ENCODE peak calls at places on chromosomes 6 and 20, in nine cellular contexts. C is AG10803, J is lower leg skin, L is GM12865, B is right atrium auricular region, P is fibroblast of the aortic adventitia, T is left lung, Q is cardiac fibroblast, S is right lobe of liver. U is an unnamed sample.

GRCh38 chr6:167350731-167351655 is 26.1 kb downstream of the TTLL2 start:
- DNase-seq in C (peak), J (peak), L (peak), B (peak), P (peak), T (peak), Q (peak), S (peak), U (peak)

GRCh38 chr20:32452776-32453466 is 94.8 kb downstream of the ASXL1 start:
- DNase-seq in C (no peak), J (no peak), L (no peak), B (no peak), P (no peak), T (no peak), Q (no peak), S (no peak), U (no peak)

GRCh38 chr6:91447530-91447929 is 860.7 kb upstream of the MAP3K7 start:
- DNase-seq in C (no peak), J (no peak), L (peak), B (no peak), P (no peak), T (no peak), Q (no peak), S (no peak), U (no peak)

GRCh38 chr6:53513056-53513455 is 31.8 kb downstream of the GCLC start:
- DNase-seq in C (no peak), J (no peak), L (no peak), B (no peak), P (no peak), T (no peak), Q (no peak), S (no peak), U (no peak)

GRCh38 chr6:148577687-148578488 is 168.9 kb upstream of the UST start:
- DNase-seq in C (peak), J (peak), L (peak), B (peak), P (peak), T (peak), Q (peak), S (peak), U (peak)

GRCh38 chr6:71134929-71135642 is 153.5 kb upstream of the OGFRL1 start:
- DNase-seq in C (no peak), J (no peak), L (no peak), B (no peak), P (no peak), T (no peak), Q (no peak), S (no peak), U (no peak)

GRCh38 chr6:154538664-154539235 is 28.3 kb upstream of the CNKSR3 start:
- DNase-seq in C (no peak), J (no peak), L (no peak), B (no peak), P (no peak), T (no peak), Q (no peak), S (no peak), U (no peak)

GRCh38 chr20:4041748-4042411 is 26.5 kb upstream of the RNF24 start:
- DNase-seq in C (peak), J (peak), L (no peak), B (no peak), P (peak), T (peak), Q (peak), S (peak), U (no peak)

GRCh38 chr6:140320799-140321099 is 946.3 kb upstream of the CITED2 start:
- DNase-seq in C (no peak), J (no peak), L (no peak), B (no peak), P (peak), T (no peak), Q (no peak), S (no peak), U (no peak)

GRCh38 chr6:26392932-26393636 is 9.0 kb upstream of the BTN3A1 start:
- DNase-seq in C (no peak), J (no peak), L (no peak), B (no peak), P (no peak), T (no peak), Q (peak), S (no peak), U (no peak)

GRCh38 chr6:62400521-62401259 is 114.7 kb upstream of the KHDRBS2 start:
- DNase-seq in C (no peak), J (no peak), L (no peak), B (no peak), P (no peak), T (no peak), Q (no peak), S (no peak), U (no peak)

GRCh38 chr20:63430891-63431290 is 41.6 kb downstream of the KCNQ2 start:
- DNase-seq in C (no peak), J (no peak), L (no peak), B (no peak), P (no peak), T (no peak), Q (no peak), S (no peak), U (no peak)
- H3K4me3 ChIP-seq in C (no peak), J (no peak), L (no peak), B (no peak), P (no peak), T (no peak), Q (no peak), S (no peak), U (no peak)

DNA sequence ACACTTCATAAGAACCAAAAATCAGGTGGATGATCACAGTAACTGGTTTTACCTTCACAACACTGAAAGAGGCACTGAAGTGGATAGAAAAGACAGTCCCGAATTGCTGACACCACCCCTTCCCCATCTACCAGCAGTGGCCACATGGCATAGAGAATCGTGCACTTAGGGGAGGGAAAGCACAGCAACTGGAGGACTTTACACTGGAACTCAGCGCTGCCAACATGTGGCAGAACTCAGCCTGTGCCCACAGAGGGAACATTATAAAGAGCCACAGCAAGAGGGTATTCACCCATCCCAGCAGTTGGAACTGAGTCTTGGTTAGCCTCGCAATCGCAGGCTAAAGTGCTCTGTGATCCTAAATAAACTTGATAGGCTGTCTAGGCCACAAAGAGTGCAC is 6.5 kb upstream of the KIAA1586 start:
- DNase-seq in C (no peak), J (no peak), L (peak), B (no peak), P (no peak), T (no peak), Q (no peak), S (no peak), U (no peak)
- TF ChIP-seq CTCF in C (no peak), J (no peak), L (no peak), B (no peak), P (no peak), T (no peak), Q (peak), S (no peak), U (peak)

GRCh38 chr6:84599991-84600390 is 164.4 kb downstream of the TBX18 start:
- DNase-seq in C (no peak), J (no peak), L (no peak), B (no peak), P (no peak), T (no peak), Q (no peak), S (no peak), U (no peak)
- H3K4me3 ChIP-seq in C (no peak), J (no peak), L (no peak), B (no peak), P (no peak), T (no peak), Q (no peak), S (no peak), U (no peak)

DNA sequence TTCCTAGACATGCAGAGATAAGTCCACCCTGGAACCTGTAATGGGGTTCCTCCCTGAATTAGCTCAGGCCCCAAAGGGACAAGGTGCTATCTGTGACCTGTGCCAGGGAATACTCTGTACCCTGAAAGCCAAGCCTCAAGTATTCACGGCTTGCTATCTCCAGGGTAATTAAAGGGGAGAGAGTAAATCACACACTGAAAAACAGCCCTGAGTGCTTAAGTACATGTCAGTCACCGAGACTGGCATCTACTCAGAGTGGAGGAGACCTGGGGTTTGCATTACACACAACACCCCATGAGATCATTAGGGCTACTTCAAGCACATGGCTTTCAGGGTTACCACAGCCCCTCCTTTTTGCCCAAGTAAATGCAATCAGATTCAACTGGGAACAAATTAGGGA is 188.1 kb downstream of the CD83 start:
- DNase-seq in C (no peak), J (no peak), L (no peak), B (no peak), P (no peak), T (no peak), Q (no peak), S (no peak), U (no peak)
- TF ChIP-seq CTCF in C (no peak), J (no peak), L (no peak), B (no peak), P (no peak), T (no peak), Q (no peak), S (no peak), U (no peak)

GRCh38 chr6:38508894-38509293 is 130.8 kb downstream of the BTBD9 start:
- DNase-seq in C (peak), J (no peak), L (no peak), B (no peak), P (peak), T (no peak), Q (peak), S (no peak), U (no peak)
- H3K4me3 ChIP-seq in C (no peak), J (no peak), L (no peak), B (no peak), P (no peak), T (no peak), Q (no peak), S (no peak), U (no peak)

GRCh38 chr6:37702314-37702713 is 4.6 kb upstream of the MDGA1 start:
- DNase-seq in C (no peak), J (no peak), L (no peak), B (no peak), P (no peak), T (no peak), Q (no peak), S (no peak), U (no peak)
- TF ChIP-seq CTCF in C (no peak), J (no peak), L (peak), B (no peak), P (no peak), T (no peak), Q (peak), S (no peak), U (peak)

DNA sequence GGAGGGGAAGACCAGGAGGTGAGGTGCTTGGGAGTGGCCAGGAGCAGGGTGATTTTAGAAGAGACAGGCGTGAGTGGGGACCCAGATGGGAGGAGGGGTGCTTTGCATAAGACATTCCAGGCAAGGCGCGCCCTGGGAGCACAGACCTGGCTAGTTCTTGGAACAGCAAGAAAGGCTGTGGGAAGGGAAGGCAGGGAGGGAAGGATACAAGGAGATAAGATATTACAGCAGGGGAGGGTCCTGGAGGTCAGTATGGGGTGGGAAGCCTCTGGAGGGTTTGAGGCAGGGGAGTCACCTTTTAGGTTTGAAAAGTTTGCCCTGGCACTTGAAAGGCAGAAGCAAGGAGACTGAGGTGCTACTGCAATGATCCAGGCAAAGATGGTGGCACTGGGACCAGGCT is 111.8 kb downstream of the ZDHHC14 start:
- DNase-seq in C (no peak), J (no peak), L (no peak), B (no peak), P (no peak), T (no peak), Q (no peak), S (no peak), U (no peak)
- H3K4me3 ChIP-seq in C (no peak), J (no peak), L (no peak), B (no peak), P (no peak), T (no peak), Q (no peak), S (no peak), U (no peak)

GRCh38 chr6:123962508-123962907 is 158.8 kb downstream of the NKAIN2 start:
- DNase-seq in C (no peak), J (peak), L (no peak), B (no peak), P (no peak), T (peak), Q (no peak), S (peak), U (no peak)

GRCh38 chr6:123967900-123968299 is 164.2 kb downstream of the NKAIN2 start:
- DNase-seq in C (no peak), J (no peak), L (no peak), B (no peak), P (no peak), T (no peak), Q (no peak), S (no peak), U (no peak)

DNA sequence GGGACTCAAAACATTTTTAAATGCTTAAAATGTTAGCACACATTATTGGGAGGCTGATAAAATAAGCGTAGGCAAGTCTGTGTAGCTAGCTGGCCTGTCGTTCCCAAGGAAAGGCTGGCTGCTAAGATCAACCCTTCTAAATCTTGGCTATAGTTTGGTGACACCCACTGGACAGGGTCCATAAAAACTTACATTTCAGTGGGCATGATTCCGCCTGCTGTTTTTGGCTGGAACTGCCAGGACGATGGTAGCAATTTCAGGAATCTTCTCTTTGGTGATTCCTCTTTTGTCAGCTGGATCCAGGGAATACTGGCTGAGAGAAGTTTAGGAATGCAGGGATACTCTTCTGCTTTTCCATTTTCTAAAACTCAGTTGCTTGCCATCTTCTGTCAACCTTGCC is 162.2 kb downstream of the NKAIN2 start:
- DNase-seq in C (no peak), J (no peak), L (no peak), B (no peak), P (no peak), T (no peak), Q (peak), S (no peak), U (no peak)
- TF ChIP-seq CTCF in C (no peak), J (no peak), L (peak), B (peak), P (no peak), T (no peak), Q (no peak), S (no peak), U (no peak)

DNA sequence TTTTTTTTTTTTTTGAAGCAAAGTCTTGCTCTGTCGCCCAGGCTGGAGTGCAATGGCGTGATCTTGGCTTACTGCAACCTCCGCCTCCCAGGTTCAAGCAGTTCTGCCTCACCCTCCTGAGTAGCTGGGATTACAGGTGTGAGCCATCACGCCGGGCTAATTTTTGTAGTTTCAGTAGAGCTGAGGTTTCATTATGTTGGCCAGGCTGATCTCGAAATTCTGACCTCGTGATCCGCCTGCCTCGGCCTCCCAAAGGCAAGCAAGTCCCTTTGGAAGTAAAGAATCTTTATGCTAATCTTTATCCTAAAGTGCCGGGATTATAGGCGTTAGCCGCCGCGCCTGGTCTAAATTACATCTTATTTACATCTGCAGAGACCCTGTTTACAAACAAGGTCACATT is 1.5 kb downstream of the PSMG4 start:
- DNase-seq in C (no peak), J (no peak), L (peak), B (no peak), P (no peak), T (no peak), Q (no peak), S (no peak), U (no peak)
- H3K4me3 ChIP-seq in C (no peak), J (no peak), L (peak), B (peak), P (peak), T (peak), Q (no peak), S (no peak), U (peak)

U was measured in GM06990.